ENCODE peak calls at places on chromosomes 16 and 17, in four cellular contexts. One of them, this sample, is unnamed.

GRCh38 chr17:83161298-83162034 is 82.1 kb downstream of the METRNL start:
- DNase-seq in IMR-90: peak; percentile 92
- DNase-seq in H1: no peak
- DNase-seq in H9: no peak
- DNase-seq in this sample: no peak

GRCh38 chr16:71421911-71422310 is 19.9 kb downstream of the TLE7 start:
- DNase-seq in H9: peak; percentile 71
- DNase-seq in IMR-90: no peak
- DNase-seq in H1: peak; percentile 77
- DNase-seq in this sample: peak; percentile 75

GRCh38 chr16:53433930-53434435 is 288 bp upstream of the RBL2 start:
- DNase-seq in IMR-90: peak; percentile 75
- DNase-seq in H1: no peak
- DNase-seq in H9: no peak
- DNase-seq in this sample: peak; percentile 90

GRCh38 chr17:80859004-80859941 is 132.4 kb upstream of the CHMP6 start:
- DNase-seq in H1: no peak
- DNase-seq in IMR-90: peak; percentile 97
- DNase-seq in H9: peak; percentile 67
- DNase-seq in this sample: peak; percentile 22

GRCh38 chr17:71338396-71338795 is 782.4 kb upstream of the SOX9 start:
- DNase-seq in H1: no peak
- DNase-seq in IMR-90: peak; percentile 43
- DNase-seq in H9: no peak
- DNase-seq in this sample: no peak

GRCh38 chr17:57107498-57108101 is 22.6 kb downstream of the AKAP1 start:
- DNase-seq in IMR-90: peak; percentile 42
- DNase-seq in H9: no peak
- DNase-seq in H1: no peak
- DNase-seq in this sample: no peak

GRCh38 chr17:78412403-78412802 is 34.0 kb downstream of the PGS1 start:
- DNase-seq in H1: no peak
- DNase-seq in IMR-90: peak; percentile 36
- DNase-seq in H9: no peak
- DNase-seq in this sample: no peak

GRCh38 chr17:50943575-50943933 is 77.4 kb upstream of the TOB1 start:
- DNase-seq in H9: peak; percentile 28
- DNase-seq in IMR-90: no peak
- DNase-seq in H1: no peak
- DNase-seq in this sample: no peak

GRCh38 chr17:42581744-42582270 is 4.3 kb upstream of the PSMC3IP start:
- DNase-seq in H1: no peak
- DNase-seq in H9: no peak
- DNase-seq in IMR-90: no peak
- DNase-seq in this sample: no peak

GRCh38 chr17:77778636-77779524 is 179.6 kb upstream of the TNRC6C start:
- DNase-seq in H1: no peak
- DNase-seq in H9: no peak
- DNase-seq in IMR-90: no peak
- DNase-seq in this sample: no peak

GRCh38 chr16:54287018-54287757 is 601 bp upstream of the IRX3 start:
- DNase-seq in IMR-90: no peak
- DNase-seq in H9: no peak
- DNase-seq in H1: peak; percentile 81
- DNase-seq in this sample: no peak

GRCh38 chr17:41785876-41786226 is 660 bp downstream of the JUP start:
- DNase-seq in H9: peak; percentile 87
- DNase-seq in H1: peak; percentile 76
- DNase-seq in IMR-90: no peak
- DNase-seq in this sample: peak; percentile 80

GRCh38 chr17:8499614-8500013 is 63.9 kb downstream of the NDEL1 start:
- DNase-seq in H1: no peak
- DNase-seq in IMR-90: no peak
- DNase-seq in H9: no peak
- DNase-seq in this sample: no peak

GRCh38 chr17:78125138-78125913 is 3.2 kb downstream of the TMC6 start:
- DNase-seq in H9: no peak
- DNase-seq in IMR-90: no peak
- DNase-seq in H1: no peak
- DNase-seq in this sample: no peak

GRCh38 chr16:82358601-82359221 is 188.7 kb upstream of the MPHOSPH6 start:
- DNase-seq in H9: no peak
- DNase-seq in IMR-90: no peak
- DNase-seq in H1: no peak
- DNase-seq in this sample: no peak

GRCh38 chr16:67967183-67967955 is 1.1 kb downstream of the SLC12A4 start:
- DNase-seq in H1: no peak
- DNase-seq in H9: no peak
- DNase-seq in IMR-90: no peak
- DNase-seq in this sample: peak; percentile 33

GRCh38 chr17:74104921-74105320 is 98.6 kb upstream of the RPL38 start:
- DNase-seq in H1: no peak
- DNase-seq in IMR-90: no peak
- DNase-seq in H9: no peak
- DNase-seq in this sample: no peak

GRCh38 chr16:82260212-82260795 is 90.3 kb upstream of the MPHOSPH6 start:
- DNase-seq in H1: no peak
- DNase-seq in IMR-90: no peak
- DNase-seq in H9: no peak
- DNase-seq in this sample: no peak

GRCh38 chr16:57512296-57513001 is 23.9 kb downstream of the CCDC102A start:
- DNase-seq in H1: no peak
- DNase-seq in H9: no peak
- DNase-seq in IMR-90: no peak
- DNase-seq in this sample: no peak

GRCh38 chr16:61323456-61323855 is 712.8 kb downstream of the CDH8 start:
- DNase-seq in H9: no peak
- DNase-seq in IMR-90: no peak
- DNase-seq in H1: no peak
- DNase-seq in this sample: peak; percentile 22

GRCh38 chr16:14193316-14193871 is 122.3 kb downstream of the MRTFB start:
- DNase-seq in IMR-90: no peak
- DNase-seq in H1: no peak
- DNase-seq in H9: no peak
- DNase-seq in this sample: no peak

GRCh38 chr17:73192219-73192893 is 499 bp upstream of the COG1 start:
- DNase-seq in H1: peak; percentile 77
- DNase-seq in H9: peak; percentile 83
- DNase-seq in IMR-90: peak; percentile 65
- DNase-seq in this sample: peak; percentile 92

GRCh38 chr17:65268832-65269231 is 131.7 kb downstream of the RGS9 start:
- DNase-seq in H1: no peak
- DNase-seq in H9: no peak
- DNase-seq in IMR-90: peak; percentile 61
- DNase-seq in this sample: no peak

GRCh38 chr16:2046889-2047329 is 725 bp downstream of the NTHL1 start:
- DNase-seq in IMR-90: no peak
- DNase-seq in H9: no peak
- DNase-seq in H1: no peak
- DNase-seq in this sample: peak; percentile 10

GRCh38 chr16:2044541-2044940 is 3.1 kb downstream of the NTHL1 start:
- DNase-seq in H1: no peak
- DNase-seq in IMR-90: no peak
- DNase-seq in H9: no peak
- DNase-seq in this sample: no peak

GRCh38 chr16:2047330-2048115 is at the start of the genes NTHL1 and TSC2:
- DNase-seq in H9: peak; percentile 98
- DNase-seq in IMR-90: peak; percentile 95
- DNase-seq in H1: peak; percentile 97
- DNase-seq in this sample: peak; percentile 98

GRCh38 chr16:2046125-2046888 is 1.3 kb downstream of the NTHL1 start:
- DNase-seq in H1: no peak
- DNase-seq in H9: no peak
- DNase-seq in IMR-90: no peak
- DNase-seq in this sample: no peak

DNA sequence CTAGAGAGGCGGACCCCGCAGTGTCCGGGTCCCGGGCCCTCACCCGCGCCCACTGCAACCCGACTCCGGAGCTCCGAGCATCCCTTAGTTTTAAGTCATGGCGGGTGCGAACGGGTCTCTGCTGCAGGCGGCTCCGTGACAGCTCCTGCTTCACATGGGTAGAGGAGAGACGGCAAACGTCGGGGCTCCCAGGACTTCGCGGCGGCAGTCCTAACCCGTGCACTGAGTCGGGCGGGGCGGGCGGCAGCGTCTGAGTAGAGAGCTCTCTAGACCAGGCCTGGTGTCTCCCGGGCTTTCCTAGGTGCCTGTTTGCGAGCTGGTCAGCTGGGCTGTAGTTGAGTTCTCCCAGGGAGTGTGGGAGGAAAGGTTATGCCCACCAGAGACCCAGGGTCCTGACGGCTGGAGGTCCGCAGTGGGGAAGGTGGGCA is 345 bp downstream of the TSC2 start:
- DNase-seq in H9: no peak
- DNase-seq in IMR-90: no peak
- DNase-seq in H1: no peak
- DNase-seq in this sample: no peak
- H2BK120ac ChIP-seq in H9: no peak overlapping the region
- H2BK120ac ChIP-seq in IMR-90: no peak overlapping the region
- H2BK120ac ChIP-seq in H1: no peak overlapping the region
- H2BK120ac ChIP-seq in this sample: no peak overlapping the region

DNA sequence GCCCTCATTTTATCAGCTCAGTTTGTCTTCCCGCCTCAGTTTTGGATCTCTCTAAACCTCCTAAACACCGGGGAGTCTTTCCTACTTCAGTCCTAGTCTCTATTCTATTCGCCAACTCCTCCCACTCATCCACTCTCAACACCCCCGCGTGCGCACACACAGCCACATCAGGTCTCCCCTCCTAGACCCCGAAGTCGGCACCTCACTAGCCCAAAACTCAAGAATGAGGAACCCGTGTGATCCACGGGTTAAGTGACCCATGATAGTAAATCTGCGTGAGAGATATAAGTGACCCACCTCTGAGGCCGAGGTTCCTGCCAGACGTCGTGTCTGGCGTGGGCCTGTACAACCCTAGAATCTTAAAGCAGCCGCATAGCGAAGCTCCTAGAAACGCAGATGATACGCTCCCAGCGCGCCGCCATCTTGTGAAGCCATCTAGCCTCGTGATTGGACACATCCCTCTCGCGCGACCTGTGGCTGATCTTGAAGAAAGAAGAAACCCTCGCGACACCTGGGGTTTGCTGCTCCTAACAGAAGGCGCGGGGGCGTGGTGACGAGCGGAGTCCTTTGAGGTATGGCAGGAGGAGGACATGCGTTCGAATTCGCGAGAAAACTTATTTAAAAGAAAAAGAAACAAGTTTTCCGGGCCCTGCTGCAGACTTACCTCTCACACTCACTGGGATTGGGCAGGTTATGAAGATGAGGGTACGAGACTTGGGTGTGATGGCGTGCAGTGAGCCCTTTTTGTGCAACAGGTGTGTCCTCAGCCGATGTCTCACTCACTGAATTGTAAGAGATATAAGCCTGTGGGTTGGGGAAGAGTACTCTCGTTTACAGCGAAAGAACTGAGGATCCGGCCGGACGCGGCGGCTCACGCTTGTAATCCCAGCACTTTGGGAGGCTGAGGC is at the start of gene METTL16:
- DNase-seq in H9: peak; percentile 99
- DNase-seq in IMR-90: peak; percentile 99
- DNase-seq in H1: peak; percentile 95
- DNase-seq in this sample: peak; percentile 100
- H4K8ac ChIP-seq in H9: no peak within 1 kb of the TSS
- H4K8ac ChIP-seq in IMR-90: peak within 1 kb of the TSS; percentile 73
- H4K8ac ChIP-seq in H1: peak within 1 kb of the TSS; percentile 98
- H4K8ac ChIP-seq in this sample: no peak within 1 kb of the TSS

GRCh38 chr17:52740006-52740405 is 581.5 kb upstream of the CA10 start:
- DNase-seq in H1: no peak
- DNase-seq in H9: no peak
- DNase-seq in IMR-90: no peak
- DNase-seq in this sample: no peak

GRCh38 chr17:52737071-52737470 is 578.6 kb upstream of the CA10 start:
- DNase-seq in IMR-90: no peak
- DNase-seq in H9: no peak
- DNase-seq in H1: no peak
- DNase-seq in this sample: no peak
- H2BK120ac ChIP-seq in IMR-90: no peak overlapping the region
- H2BK120ac ChIP-seq in H9: no peak overlapping the region
- H2BK120ac ChIP-seq in H1: no peak overlapping the region
- H2BK120ac ChIP-seq in this sample: no peak overlapping the region

GRCh38 chr16:89700649-89701424 is 668 bp downstream of the SPATA2L start:
- DNase-seq in IMR-90: peak; percentile 24
- DNase-seq in H9: peak; percentile 73
- DNase-seq in H1: peak; percentile 76
- DNase-seq in this sample: peak; percentile 83
- H4K8ac ChIP-seq in IMR-90: no peak overlapping the region
- H4K8ac ChIP-seq in H9: no peak overlapping the region
- H4K8ac ChIP-seq in H1: peak overlapping the region; percentile 48
- H4K8ac ChIP-seq in this sample: no peak overlapping the region

GRCh38 chr17:45895304-45895968 is 1.1 kb downstream of the MAPT start:
- DNase-seq in H9: peak; percentile 59
- DNase-seq in H1: peak; percentile 69
- DNase-seq in IMR-90: no peak
- DNase-seq in this sample: peak; percentile 27

GRCh38 chr17:45893725-45894021 is 681 bp upstream of the MAPT start:
- DNase-seq in H9: no peak
- DNase-seq in IMR-90: no peak
- DNase-seq in H1: no peak
- DNase-seq in this sample: no peak

GRCh38 chr17:45896803-45897693 is 2.7 kb downstream of the MAPT start:
- DNase-seq in H9: peak; percentile 73
- DNase-seq in IMR-90: no peak
- DNase-seq in H1: peak; percentile 73
- DNase-seq in this sample: peak; percentile 34

GRCh38 chr17:45895969-45896793 is 1.8 kb downstream of the MAPT start:
- DNase-seq in H9: no peak
- DNase-seq in IMR-90: no peak
- DNase-seq in H1: peak; percentile 60
- DNase-seq in this sample: no peak

DNA sequence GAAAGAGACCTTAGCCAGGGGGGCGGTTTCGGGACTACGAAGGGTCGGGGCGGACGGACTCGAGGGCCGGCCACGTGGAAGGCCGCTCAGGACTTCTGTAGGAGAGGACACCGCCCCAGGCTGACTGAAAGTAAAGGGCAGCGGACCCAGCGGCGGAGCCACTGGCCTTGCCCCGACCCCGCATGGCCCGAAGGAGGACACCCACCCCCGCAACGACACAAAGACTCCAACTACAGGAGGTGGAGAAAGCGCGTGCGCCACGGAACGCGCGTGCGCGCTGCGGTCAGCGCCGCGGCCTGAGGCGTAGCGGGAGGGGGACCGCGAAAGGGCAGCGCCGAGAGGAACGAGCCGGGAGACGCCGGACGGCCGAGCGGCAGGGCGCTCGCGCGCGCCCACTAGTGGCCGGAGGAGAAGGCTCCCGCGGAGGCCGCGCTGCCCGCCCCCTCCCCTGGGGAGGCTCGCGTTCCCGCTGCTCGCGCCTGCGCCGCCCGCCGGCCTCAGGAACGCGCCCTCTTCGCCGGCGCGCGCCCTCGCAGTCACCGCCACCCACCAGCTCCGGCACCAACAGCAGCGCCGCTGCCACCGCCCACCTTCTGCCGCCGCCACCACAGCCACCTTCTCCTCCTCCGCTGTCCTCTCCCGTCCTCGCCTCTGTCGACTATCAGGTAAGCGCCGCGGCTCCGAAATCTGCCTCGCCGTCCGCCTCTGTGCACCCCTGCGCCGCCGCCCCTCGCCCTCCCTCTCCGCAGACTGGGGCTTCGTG is at the start of gene MAPT:
- DNase-seq in H9: peak; percentile 97
- DNase-seq in IMR-90: peak; percentile 88
- DNase-seq in H1: peak; percentile 96
- DNase-seq in this sample: peak; percentile 95
- H2BK120ac ChIP-seq in H9: no peak within 1 kb of the TSS
- H2BK120ac ChIP-seq in IMR-90: no peak within 1 kb of the TSS
- H2BK120ac ChIP-seq in H1: no peak within 1 kb of the TSS
- H2BK120ac ChIP-seq in this sample: no peak within 1 kb of the TSS